ENCODE peak calls at places on chromosomes 1 and 21, in seven cellular contexts. O is breast epithelium; W is spleen; P is uterus; C is right cardiac atrium; J is CD4-positive, alpha-beta memory T cell; K is colonic mucosa. U is an unnamed sample.

GRCh38 chr1:165551469-165551868 is 7.7 kb downstream of the LRRC52 start:
- DNase-seq in K (no peak), J (no peak), W (no peak), O (no peak), C (no peak), P (no peak), U (no peak)

GRCh38 chr1:19622204-19622603 is 21.9 kb upstream of the NBL1 start:
- DNase-seq in O (no peak), W (no peak), J (no peak), C (no peak), K (no peak), P (no peak), U (no peak)

GRCh38 chr1:228323401-228323800 is 83.2 kb downstream of the TRIM11 start:
- DNase-seq in C (no peak), K (no peak), W (peak; percentile 57), P (peak; percentile 5), O (no peak), J (no peak), U (no peak)

GRCh38 chr1:21605964-21606705 is 63.0 kb downstream of the RAP1GAP start:
- DNase-seq in C (no peak), O (no peak), J (no peak), K (no peak), P (no peak), W (no peak), U (no peak)

GRCh38 chr1:8266436-8267165 is 51.3 kb upstream of the SLC45A1 start:
- DNase-seq in P (no peak), J (no peak), O (no peak), K (no peak), W (no peak), C (no peak), U (no peak)

GRCh38 chr1:233704125-233704881 is 90.4 kb downstream of the KCNK1 start:
- DNase-seq in J (no peak), W (no peak), K (no peak), O (no peak), P (no peak), C (no peak), U (no peak)

GRCh38 chr1:228276361-228276831 is 68.6 kb downstream of the OBSCN start:
- DNase-seq in J (no peak), C (no peak), W (no peak), P (no peak), K (no peak), O (peak; percentile 49), U (no peak)

GRCh38 chr1:166479052-166479631 is 312.3 kb upstream of the FAM78B start:
- DNase-seq in P (peak; percentile 40), J (peak; percentile 39), K (peak; percentile 60), C (peak; percentile 51), O (no peak), W (no peak), U (peak; percentile 60)

GRCh38 chr1:10694274-10694632 is 102.2 kb downstream of the CASZ1 start:
- DNase-seq in O (no peak), C (no peak), P (no peak), K (peak; percentile 76), J (no peak), W (no peak), U (no peak)

GRCh38 chr1:101977266-101977665 is 19.5 kb downstream of the OLFM3 start:
- DNase-seq in P (no peak), J (no peak), K (no peak), O (no peak), W (no peak), C (no peak), U (no peak)

GRCh38 chr1:19053486-19053885 is 97.0 kb upstream of the IFFO2 start:
- DNase-seq in J (no peak), C (no peak), P (no peak), O (no peak), W (no peak), K (no peak), U (no peak)

GRCh38 chr1:114756009-114756892 is 1.5 kb downstream of the CSDE1 start:
- DNase-seq in J (peak; percentile 27), C (no peak), W (no peak), K (no peak), P (no peak), O (no peak), U (no peak)

GRCh38 chr1:190619724-190620123 is 142.1 kb upstream of the BRINP3 start:
- DNase-seq in P (no peak), K (no peak), O (no peak), C (no peak), J (no peak), W (no peak), U (no peak)

GRCh38 chr1:160954158-160955104 is at the start of gene ITLN2:
- DNase-seq in O (no peak), P (no peak), W (no peak), J (peak; percentile 46), K (peak; percentile 30), C (no peak), U (no peak)

GRCh38 chr1:87024936-87025537 is 110.6 kb downstream of the HS2ST1 start:
- DNase-seq in O (no peak), P (no peak), J (no peak), C (no peak), W (no peak), K (no peak), U (no peak)

GRCh38 chr1:87794788-87795614 is 466.3 kb downstream of the LMO4 start:
- DNase-seq in O (no peak), C (no peak), W (no peak), P (no peak), J (no peak), K (no peak), U (no peak)

GRCh38 chr1:90402893-90403849 is 313.9 kb downstream of the BARHL2 start:
- DNase-seq in K (peak; percentile 63), W (no peak), P (no peak), O (peak; percentile 55), J (no peak), C (no peak), U (no peak)

GRCh38 chr1:154848983-154849382 is 21.1 kb downstream of the KCNN3 start:
- DNase-seq in W (no peak), K (no peak), O (no peak), J (no peak), P (no peak), C (no peak), U (no peak)

GRCh38 chr1:227942021-227942715 is 5.6 kb downstream of the WNT9A start:
- DNase-seq in W (peak; percentile 73), C (peak; percentile 43), J (no peak), O (peak; percentile 43), K (peak; percentile 12), P (no peak), U (peak; percentile 43)

GRCh38 chr1:169163059-169163458 is 56.6 kb downstream of the ATP1B1 start:
- DNase-seq in J (no peak), P (no peak), K (no peak), O (no peak), C (no peak), W (no peak), U (no peak)

GRCh38 chr1:183634429-183635065 is 1.0 kb downstream of the ARPC5 start:
- DNase-seq in C (peak; percentile 43), J (no peak), P (no peak), K (no peak), O (no peak), W (no peak), U (no peak)

GRCh38 chr21:34835526-34835925 is 166.7 kb downstream of the CLIC6 start:
- DNase-seq in C (no peak), J (no peak), O (no peak), W (no peak), P (peak; percentile 57), K (no peak), U (peak; percentile 80)

GRCh38 chr1:162023181-162023546 is 505 bp downstream of the OLFML2B start:
- DNase-seq in P (no peak), W (no peak), O (no peak), J (no peak), C (no peak), K (no peak), U (no peak)

DNA sequence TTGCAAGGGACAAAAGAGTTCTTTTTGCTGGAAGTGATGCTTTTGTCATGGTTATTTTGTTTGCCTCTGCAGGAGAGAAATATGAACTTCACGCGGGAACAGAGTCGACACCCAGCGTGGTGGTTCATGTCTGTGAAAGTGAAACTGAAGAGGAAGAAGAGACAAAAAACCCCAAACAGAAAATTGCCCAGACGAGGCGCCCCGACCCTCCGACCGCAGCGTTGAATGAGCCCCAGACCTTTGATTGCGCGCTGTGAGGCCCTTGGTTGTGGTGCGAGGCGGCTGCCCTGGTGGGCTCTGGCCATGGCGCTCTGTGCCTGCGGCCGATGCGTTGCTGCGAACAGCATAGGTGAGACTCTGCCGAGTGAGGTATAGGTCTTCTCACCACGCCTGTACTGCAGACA is 20.9 kb upstream of the NCMAP start:
- DNase-seq in P (no peak), O (no peak), W (peak; percentile 85), J (peak; percentile 85), K (no peak), C (no peak), U (no peak)
- H3K4me3 ChIP-seq in P (no peak overlapping the region), O (peak overlapping the region; percentile 15), W (peak overlapping the region; percentile 33), J (peak overlapping the region; percentile 73), K (no peak overlapping the region), C (no peak overlapping the region), U (no peak overlapping the region)

GRCh38 chr1:244180256-244180655 is 129.2 kb downstream of the ZBTB18 start:
- DNase-seq in O (no peak), C (no peak), P (no peak), W (no peak), K (no peak), J (no peak), U (no peak)
- H3K27ac ChIP-seq in O (no peak overlapping the region), C (no peak overlapping the region), P (no peak overlapping the region), W (no peak overlapping the region), K (no peak overlapping the region), J (no peak overlapping the region), U (no peak overlapping the region)

DNA sequence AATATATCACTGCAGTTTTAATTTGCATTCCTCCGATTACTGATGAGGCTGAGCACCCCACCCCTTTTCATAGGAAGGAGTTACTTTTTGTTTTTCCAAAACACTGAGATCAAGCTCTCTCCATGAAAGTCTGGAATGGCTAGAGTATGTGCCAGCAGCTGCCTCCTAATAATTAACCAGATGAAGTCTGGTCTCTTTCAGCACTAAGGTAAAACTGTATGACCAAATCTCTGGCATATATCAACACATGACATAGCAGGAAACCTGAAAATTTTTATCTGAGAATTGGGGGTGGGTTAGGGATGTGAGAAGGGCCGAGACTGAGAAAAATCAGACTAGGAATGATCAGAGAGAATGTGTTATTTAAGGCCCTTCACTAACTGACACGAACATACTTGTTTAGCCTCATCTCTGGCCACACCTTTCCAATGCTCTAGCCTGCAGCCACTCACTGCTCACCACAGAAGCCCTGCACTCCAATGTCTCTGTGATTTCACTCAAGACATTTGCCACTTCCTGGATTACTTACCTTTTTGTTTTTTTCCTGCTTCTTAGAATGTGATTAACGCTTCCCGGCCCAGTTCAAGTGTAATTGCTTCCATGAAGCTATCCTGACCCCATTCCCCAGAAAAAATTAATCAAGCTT is 34.7 kb downstream of the WASF2 start:
- DNase-seq in P (no peak), J (peak; percentile 33), O (no peak), W (no peak), K (no peak), C (no peak), U (no peak)
- H3K4me3 ChIP-seq in P (no peak overlapping the region), J (no peak overlapping the region), O (no peak overlapping the region), W (no peak overlapping the region), K (no peak overlapping the region), C (no peak overlapping the region), U (no peak overlapping the region)

DNA sequence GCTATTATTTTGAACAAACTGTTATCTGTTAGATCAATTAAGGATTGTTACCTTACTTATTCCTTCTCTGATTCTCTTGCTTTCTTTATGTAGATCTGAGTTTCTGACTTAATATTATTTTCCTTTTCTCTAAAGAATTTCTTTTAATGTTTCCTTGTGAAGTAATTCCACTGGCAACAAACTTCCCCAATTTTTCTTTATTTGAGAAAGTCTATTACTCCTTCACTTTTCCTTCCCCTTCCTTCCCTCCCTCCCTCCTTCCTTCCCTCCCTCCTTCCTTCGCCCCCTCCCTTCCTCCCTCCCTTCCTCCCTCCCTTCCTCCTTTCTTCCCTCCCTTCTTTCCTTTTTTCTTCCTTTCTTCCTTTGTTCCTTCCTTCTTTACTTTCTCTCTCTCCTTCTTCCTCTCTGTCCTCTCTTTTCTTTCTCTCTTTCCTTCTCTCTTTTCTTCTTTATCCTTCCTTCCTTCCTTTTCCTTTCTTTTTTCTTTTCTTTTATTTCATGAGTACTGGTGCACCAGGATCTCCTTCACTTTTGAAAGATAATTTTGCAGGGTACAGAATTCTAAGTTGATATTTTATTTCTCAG is 177.5 kb downstream of the DNM3 start:
- DNase-seq in J (no peak), W (no peak), P (no peak), O (no peak), K (no peak), C (no peak), U (no peak)
- H3K27ac ChIP-seq in J (no peak overlapping the region), W (no peak overlapping the region), P (no peak overlapping the region), O (no peak overlapping the region), K (no peak overlapping the region), C (no peak overlapping the region), U (no peak overlapping the region)